ENCODE peak calls at places on chromosomes 3 and 15, in four cellular contexts. R is psoas muscle; O is NCI-H2171; B is stimulated activated CD8-positive, alpha-beta memory T cell treated with anti-CD3 and anti-CD28 coated beads, Interleukin-12 subunit alpha, Interleukin-12 subunit beta, amount 100 ng/mL, for 4 hours. Z is an unnamed sample.

GRCh38 chr3:65672876-65673815 is 365.6 kb downstream of the MAGI1 start:
- DNase-seq in O (no peak), B (no peak), R (peak), Z (peak)

GRCh38 chr3:183212565-183212964 is 40.5 kb upstream of the B3GNT5 start:
- DNase-seq in O (no peak), B (no peak), R (no peak), Z (no peak)

GRCh38 chr3:150059729-150060128 is 89.0 kb upstream of the PFN2 start:
- DNase-seq in R (no peak), O (no peak), B (no peak), Z (no peak)

GRCh38 chr3:114850913-114851312 is 296.2 kb downstream of the ZBTB20 start:
- DNase-seq in B (no peak), R (no peak), O (no peak), Z (no peak)

GRCh38 chr3:48012659-48013058 is 3.6 kb downstream of the MAP4 start:
- DNase-seq in B (no peak), R (no peak), O (no peak), Z (no peak)

GRCh38 chr3:52792413-52792812 is 2.2 kb upstream of the ITIH3 start:
- DNase-seq in R (no peak), O (no peak), B (no peak), Z (no peak)

GRCh38 chr3:97956051-97956450 is 16.2 kb downstream of the RIOX2 start:
- DNase-seq in O (no peak), R (no peak), B (no peak), Z (no peak)

GRCh38 chr3:176683382-176683781 is 513.9 kb downstream of the TBL1XR1 start:
- DNase-seq in R (no peak), B (no peak), O (no peak), Z (no peak)

GRCh38 chr15:49154799-49155109 is 645 bp downstream of the COPS2 start:
- DNase-seq in O (no peak), B (no peak), R (no peak), Z (no peak)

GRCh38 chr3:138187296-138188012 is at the start of gene ARMC8:
- DNase-seq in O (peak), R (peak), B (no peak), Z (peak)

GRCh38 chr3:139554628-139555027 is 15.1 kb upstream of the RBP1 start:
- DNase-seq in R (no peak), O (no peak), B (no peak), Z (no peak)

GRCh38 chr3:62259924-62260323 is 113.4 kb downstream of the FEZF2 start:
- DNase-seq in O (no peak), B (no peak), R (no peak), Z (no peak)

GRCh38 chr15:63195257-63196023 is 6.0 kb downstream of the RAB8B start:
- DNase-seq in B (no peak), O (no peak), R (no peak), Z (no peak)

GRCh38 chr3:45943207-45943846 is at the start of gene CXCR6:
- DNase-seq in O (no peak), R (no peak), B (no peak), Z (no peak)